ENCODE peak calls at places on chromosomes 7 and 10, in six cellular contexts. One of them, this sample, is unnamed.

GRCh38 chr10:124989526-124989925 is 47.6 kb downstream of the ZRANB1 start:
- DNase-seq in T-helper 9 cell: no peak
- DNase-seq in neuronal stem cell: no peak
- DNase-seq in Panc1: no peak
- DNase-seq in mucosa of gallbladder: no peak
- DNase-seq in choroid plexus epithelial cell: no peak
- DNase-seq in this sample: no peak

GRCh38 chr10:10630281-10630680 is 387.4 kb upstream of the CELF2 start:
- DNase-seq in T-helper 9 cell: no peak
- DNase-seq in neuronal stem cell: no peak
- DNase-seq in Panc1: no peak
- DNase-seq in mucosa of gallbladder: no peak
- DNase-seq in choroid plexus epithelial cell: no peak
- DNase-seq in this sample: no peak

GRCh38 chr10:75395171-75395954 is 6.2 kb downstream of the ZNF503 start:
- DNase-seq in T-helper 9 cell: no peak
- DNase-seq in neuronal stem cell: peak
- DNase-seq in Panc1: no peak
- DNase-seq in mucosa of gallbladder: peak
- DNase-seq in choroid plexus epithelial cell: no peak
- DNase-seq in this sample: no peak

GRCh38 chr10:47022311-47023131 is 111.3 kb downstream of the PTPN20 start:
- DNase-seq in T-helper 9 cell: no peak
- DNase-seq in neuronal stem cell: no peak
- DNase-seq in Panc1: no peak
- DNase-seq in mucosa of gallbladder: peak
- DNase-seq in choroid plexus epithelial cell: no peak
- DNase-seq in this sample: no peak

GRCh38 chr10:129754211-129755050 is 209.6 kb downstream of the EBF3 start:
- DNase-seq in T-helper 9 cell: no peak
- DNase-seq in neuronal stem cell: no peak
- DNase-seq in Panc1: no peak
- DNase-seq in mucosa of gallbladder: peak
- DNase-seq in choroid plexus epithelial cell: no peak
- DNase-seq in this sample: no peak

GRCh38 chr10:104318810-104319684 is 19.2 kb downstream of the ITPRIP start:
- DNase-seq in T-helper 9 cell: no peak
- DNase-seq in neuronal stem cell: no peak
- DNase-seq in Panc1: no peak
- DNase-seq in mucosa of gallbladder: no peak
- DNase-seq in choroid plexus epithelial cell: peak
- DNase-seq in this sample: peak

GRCh38 chr10:80405636-80406035 is 2.7 kb upstream of the PRXL2A start:
- DNase-seq in T-helper 9 cell: no peak
- DNase-seq in neuronal stem cell: no peak
- DNase-seq in Panc1: no peak
- DNase-seq in mucosa of gallbladder: no peak
- DNase-seq in choroid plexus epithelial cell: peak
- DNase-seq in this sample: no peak

GRCh38 chr7:117110480-117111315 is 157.4 kb downstream of the ST7 start:
- DNase-seq in T-helper 9 cell: no peak
- DNase-seq in neuronal stem cell: no peak
- DNase-seq in Panc1: no peak
- DNase-seq in mucosa of gallbladder: no peak
- DNase-seq in choroid plexus epithelial cell: peak
- DNase-seq in this sample: no peak

GRCh38 chr10:96673318-96674099 is 46.8 kb downstream of the PIK3AP1 start:
- DNase-seq in T-helper 9 cell: no peak
- DNase-seq in neuronal stem cell: no peak
- DNase-seq in Panc1: no peak
- DNase-seq in mucosa of gallbladder: peak
- DNase-seq in choroid plexus epithelial cell: peak
- DNase-seq in this sample: peak

GRCh38 chr7:129098409-129099084 is 43.6 kb upstream of the TNPO3 start:
- DNase-seq in T-helper 9 cell: no peak
- DNase-seq in neuronal stem cell: no peak
- DNase-seq in Panc1: no peak
- DNase-seq in mucosa of gallbladder: no peak
- DNase-seq in choroid plexus epithelial cell: no peak
- DNase-seq in this sample: no peak

GRCh38 chr10:72001026-72001380 is 36.8 kb downstream of the CHST3 start:
- DNase-seq in T-helper 9 cell: no peak
- DNase-seq in neuronal stem cell: no peak
- DNase-seq in Panc1: no peak
- DNase-seq in mucosa of gallbladder: no peak
- DNase-seq in choroid plexus epithelial cell: no peak
- DNase-seq in this sample: no peak

GRCh38 chr7:142323706-142324105 is 65.8 kb upstream of the PRSS58 start:
- DNase-seq in T-helper 9 cell: peak
- DNase-seq in neuronal stem cell: peak
- DNase-seq in Panc1: no peak
- DNase-seq in mucosa of gallbladder: peak
- DNase-seq in choroid plexus epithelial cell: peak
- DNase-seq in this sample: no peak

GRCh38 chr10:27948191-27948590 is 50.7 kb downstream of the ODAD2 start:
- DNase-seq in T-helper 9 cell: no peak
- DNase-seq in neuronal stem cell: no peak
- DNase-seq in Panc1: no peak
- DNase-seq in mucosa of gallbladder: no peak
- DNase-seq in choroid plexus epithelial cell: no peak
- DNase-seq in this sample: no peak

GRCh38 chr7:3495530-3495929 is 194.5 kb downstream of the SDK1 start:
- DNase-seq in T-helper 9 cell: no peak
- DNase-seq in neuronal stem cell: no peak
- DNase-seq in Panc1: no peak
- DNase-seq in mucosa of gallbladder: no peak
- DNase-seq in choroid plexus epithelial cell: peak
- DNase-seq in this sample: peak

GRCh38 chr10:1393481-1393880 is 337.3 kb downstream of the WDR37 start:
- DNase-seq in T-helper 9 cell: no peak
- DNase-seq in neuronal stem cell: no peak
- DNase-seq in Panc1: no peak
- DNase-seq in mucosa of gallbladder: peak
- DNase-seq in choroid plexus epithelial cell: no peak
- DNase-seq in this sample: no peak

GRCh38 chr7:25790261-25790660 is 361.7 kb upstream of the NFE2L3 start:
- DNase-seq in T-helper 9 cell: no peak
- DNase-seq in neuronal stem cell: no peak
- DNase-seq in Panc1: no peak
- DNase-seq in mucosa of gallbladder: no peak
- DNase-seq in choroid plexus epithelial cell: no peak
- DNase-seq in this sample: no peak

GRCh38 chr10:119306514-119306951 is 99.2 kb downstream of the GRK5 start:
- DNase-seq in T-helper 9 cell: peak
- DNase-seq in neuronal stem cell: no peak
- DNase-seq in Panc1: no peak
- DNase-seq in mucosa of gallbladder: no peak
- DNase-seq in choroid plexus epithelial cell: no peak
- DNase-seq in this sample: no peak